ENCODE peak calls at places on chromosomes 5 and 9, in eight cellular contexts. One of them, this sample, is unnamed.

GRCh38 chr5:138573949-138574670 is 1.1 kb downstream of the HSPA9 start:
- DNase-seq in HTR-8/SVneo: no peak
- DNase-seq in renal cortical epithelial cell: no peak
- DNase-seq in anterior cingulate cortex: no peak
- DNase-seq in T follicular helper cell: no peak
- DNase-seq in fibroblast of pulmonary artery: no peak
- DNase-seq in ovary: no peak
- DNase-seq in stimulated activated CD8-positive, alpha-beta memory T cell treated with anti-CD3 and anti-CD28 coated beads, Interleukin-2, amount 100 ng/mL, for 1 hour: no peak
- DNase-seq in this sample: peak; percentile 13

GRCh38 chr5:107388111-107388861 is 282.5 kb downstream of the EFNA5 start:
- DNase-seq in stimulated activated CD8-positive, alpha-beta memory T cell treated with anti-CD3 and anti-CD28 coated beads, Interleukin-2, amount 100 ng/mL, for 1 hour: no peak
- DNase-seq in anterior cingulate cortex: no peak
- DNase-seq in HTR-8/SVneo: peak; percentile 14
- DNase-seq in T follicular helper cell: no peak
- DNase-seq in ovary: no peak
- DNase-seq in renal cortical epithelial cell: peak; percentile 74
- DNase-seq in fibroblast of pulmonary artery: peak; percentile 85
- DNase-seq in this sample: peak; percentile 73

GRCh38 chr5:87302061-87302460 is 34.4 kb downstream of the RASA1 start:
- DNase-seq in HTR-8/SVneo: no peak
- DNase-seq in renal cortical epithelial cell: peak; percentile 61
- DNase-seq in ovary: no peak
- DNase-seq in T follicular helper cell: no peak
- DNase-seq in anterior cingulate cortex: no peak
- DNase-seq in stimulated activated CD8-positive, alpha-beta memory T cell treated with anti-CD3 and anti-CD28 coated beads, Interleukin-2, amount 100 ng/mL, for 1 hour: no peak
- DNase-seq in fibroblast of pulmonary artery: peak; percentile 47
- DNase-seq in this sample: peak; percentile 62

GRCh38 chr9:116155700-116156045 is 2.1 kb downstream of the PAPPA start:
- DNase-seq in ovary: no peak
- DNase-seq in HTR-8/SVneo: no peak
- DNase-seq in stimulated activated CD8-positive, alpha-beta memory T cell treated with anti-CD3 and anti-CD28 coated beads, Interleukin-2, amount 100 ng/mL, for 1 hour: no peak
- DNase-seq in T follicular helper cell: no peak
- DNase-seq in fibroblast of pulmonary artery: no peak
- DNase-seq in anterior cingulate cortex: no peak
- DNase-seq in renal cortical epithelial cell: no peak
- DNase-seq in this sample: peak; percentile 80

GRCh38 chr9:137078701-137079400 is 1.5 kb downstream of the UAP1L1 start:
- DNase-seq in renal cortical epithelial cell: no peak
- DNase-seq in fibroblast of pulmonary artery: no peak
- DNase-seq in anterior cingulate cortex: no peak
- DNase-seq in stimulated activated CD8-positive, alpha-beta memory T cell treated with anti-CD3 and anti-CD28 coated beads, Interleukin-2, amount 100 ng/mL, for 1 hour: no peak
- DNase-seq in T follicular helper cell: no peak
- DNase-seq in HTR-8/SVneo: no peak
- DNase-seq in ovary: no peak
- DNase-seq in this sample: no peak

GRCh38 chr5:88732181-88732633 is 150.8 kb downstream of the MEF2C start:
- DNase-seq in fibroblast of pulmonary artery: peak; percentile 27
- DNase-seq in renal cortical epithelial cell: peak; percentile 84
- DNase-seq in HTR-8/SVneo: no peak
- DNase-seq in anterior cingulate cortex: peak; percentile 12
- DNase-seq in stimulated activated CD8-positive, alpha-beta memory T cell treated with anti-CD3 and anti-CD28 coated beads, Interleukin-2, amount 100 ng/mL, for 1 hour: no peak
- DNase-seq in T follicular helper cell: no peak
- DNase-seq in ovary: peak; percentile 34
- DNase-seq in this sample: peak; percentile 19

GRCh38 chr9:93254806-93255519 is 71.0 kb downstream of the WNK2 start:
- DNase-seq in fibroblast of pulmonary artery: no peak
- DNase-seq in HTR-8/SVneo: no peak
- DNase-seq in anterior cingulate cortex: no peak
- DNase-seq in ovary: peak; percentile 8
- DNase-seq in T follicular helper cell: no peak
- DNase-seq in renal cortical epithelial cell: no peak
- DNase-seq in stimulated activated CD8-positive, alpha-beta memory T cell treated with anti-CD3 and anti-CD28 coated beads, Interleukin-2, amount 100 ng/mL, for 1 hour: no peak
- DNase-seq in this sample: no peak

GRCh38 chr5:171419663-171420428 is 399 bp downstream of the FGF18 start:
- DNase-seq in fibroblast of pulmonary artery: peak; percentile 17
- DNase-seq in T follicular helper cell: no peak
- DNase-seq in ovary: no peak
- DNase-seq in renal cortical epithelial cell: no peak
- DNase-seq in stimulated activated CD8-positive, alpha-beta memory T cell treated with anti-CD3 and anti-CD28 coated beads, Interleukin-2, amount 100 ng/mL, for 1 hour: no peak
- DNase-seq in HTR-8/SVneo: peak; percentile 34
- DNase-seq in anterior cingulate cortex: no peak
- DNase-seq in this sample: peak; percentile 21

GRCh38 chr5:174356536-174356935 is 311.0 kb downstream of the NSG2 start:
- DNase-seq in stimulated activated CD8-positive, alpha-beta memory T cell treated with anti-CD3 and anti-CD28 coated beads, Interleukin-2, amount 100 ng/mL, for 1 hour: no peak
- DNase-seq in anterior cingulate cortex: no peak
- DNase-seq in fibroblast of pulmonary artery: no peak
- DNase-seq in T follicular helper cell: no peak
- DNase-seq in HTR-8/SVneo: no peak
- DNase-seq in renal cortical epithelial cell: no peak
- DNase-seq in ovary: no peak
- DNase-seq in this sample: no peak

GRCh38 chr9:21985964-21986667 is 8.1 kb downstream of the CDKN2A start:
- DNase-seq in renal cortical epithelial cell: no peak
- DNase-seq in HTR-8/SVneo: no peak
- DNase-seq in T follicular helper cell: no peak
- DNase-seq in fibroblast of pulmonary artery: no peak
- DNase-seq in ovary: no peak
- DNase-seq in anterior cingulate cortex: no peak
- DNase-seq in stimulated activated CD8-positive, alpha-beta memory T cell treated with anti-CD3 and anti-CD28 coated beads, Interleukin-2, amount 100 ng/mL, for 1 hour: no peak
- DNase-seq in this sample: no peak

GRCh38 chr5:39648539-39649200 is 223.9 kb upstream of the DAB2 start:
- DNase-seq in stimulated activated CD8-positive, alpha-beta memory T cell treated with anti-CD3 and anti-CD28 coated beads, Interleukin-2, amount 100 ng/mL, for 1 hour: no peak
- DNase-seq in T follicular helper cell: no peak
- DNase-seq in fibroblast of pulmonary artery: no peak
- DNase-seq in HTR-8/SVneo: peak; percentile 38
- DNase-seq in renal cortical epithelial cell: peak; percentile 91
- DNase-seq in ovary: no peak
- DNase-seq in anterior cingulate cortex: no peak
- DNase-seq in this sample: peak; percentile 23

GRCh38 chr5:135553688-135554462 is 18.1 kb upstream of the NEUROG1 start:
- DNase-seq in HTR-8/SVneo: peak; percentile 51
- DNase-seq in renal cortical epithelial cell: peak; percentile 42
- DNase-seq in anterior cingulate cortex: no peak
- DNase-seq in T follicular helper cell: no peak
- DNase-seq in ovary: no peak
- DNase-seq in fibroblast of pulmonary artery: peak; percentile 14
- DNase-seq in stimulated activated CD8-positive, alpha-beta memory T cell treated with anti-CD3 and anti-CD28 coated beads, Interleukin-2, amount 100 ng/mL, for 1 hour: no peak
- DNase-seq in this sample: no peak

GRCh38 chr5:62466228-62466627 is 53.7 kb downstream of the IPO11 start:
- DNase-seq in T follicular helper cell: no peak
- DNase-seq in anterior cingulate cortex: no peak
- DNase-seq in renal cortical epithelial cell: no peak
- DNase-seq in fibroblast of pulmonary artery: no peak
- DNase-seq in HTR-8/SVneo: no peak
- DNase-seq in stimulated activated CD8-positive, alpha-beta memory T cell treated with anti-CD3 and anti-CD28 coated beads, Interleukin-2, amount 100 ng/mL, for 1 hour: no peak
- DNase-seq in ovary: no peak
- DNase-seq in this sample: peak; percentile 45

GRCh38 chr5:37494756-37495155 is 115.6 kb downstream of the WDR70 start:
- DNase-seq in ovary: no peak
- DNase-seq in stimulated activated CD8-positive, alpha-beta memory T cell treated with anti-CD3 and anti-CD28 coated beads, Interleukin-2, amount 100 ng/mL, for 1 hour: no peak
- DNase-seq in anterior cingulate cortex: no peak
- DNase-seq in HTR-8/SVneo: no peak
- DNase-seq in T follicular helper cell: no peak
- DNase-seq in renal cortical epithelial cell: peak; percentile 87
- DNase-seq in fibroblast of pulmonary artery: no peak
- DNase-seq in this sample: peak; percentile 28

GRCh38 chr9:94801242-94801641 is 74.7 kb downstream of the AOPEP start:
- DNase-seq in ovary: no peak
- DNase-seq in HTR-8/SVneo: no peak
- DNase-seq in stimulated activated CD8-positive, alpha-beta memory T cell treated with anti-CD3 and anti-CD28 coated beads, Interleukin-2, amount 100 ng/mL, for 1 hour: no peak
- DNase-seq in renal cortical epithelial cell: no peak
- DNase-seq in T follicular helper cell: no peak
- DNase-seq in anterior cingulate cortex: no peak
- DNase-seq in fibroblast of pulmonary artery: no peak
- DNase-seq in this sample: no peak